ENCODE peak calls at places on chromosome 9, in four cellular contexts. A is pons; T is activated T-helper 9 cell treated with anti-CD3 and anti-CD28 coated beads, Interleukin-2, amount 50 U/mL, for 16 hours; P is stomach. R is an unnamed sample.

GRCh38 chr9:9091387-9091786 is 1291.8 kb upstream of the DMAC1 start:
- DNase-seq in P (no peak), T (no peak), A (no peak), R (no peak)

GRCh38 chr9:99677281-99677680 is 144.4 kb upstream of the NR4A3 start:
- DNase-seq in P (no peak), A (no peak), T (no peak), R (no peak)

GRCh38 chr9:107584186-107584585 is 94.6 kb upstream of the KLF4 start:
- DNase-seq in A (no peak), P (no peak), T (no peak), R (no peak)

GRCh38 chr9:16572005-16572727 is 298.3 kb downstream of the BNC2 start:
- DNase-seq in T (no peak), A (no peak), P (no peak), R (no peak)

GRCh38 chr9:133935328-133936040 is 56.6 kb downstream of the VAV2 start:
- DNase-seq in A (no peak), T (no peak), P (peak), R (no peak)

GRCh38 chr9:129613520-129614175 is 7.3 kb downstream of the C9orf50 start:
- DNase-seq in T (no peak), A (peak), P (no peak), R (no peak)

GRCh38 chr9:15697459-15697858 is 144.6 kb downstream of the CCDC171 start:
- DNase-seq in A (no peak), T (no peak), P (no peak), R (peak)

GRCh38 chr9:3331801-3332200 is 194.0 kb downstream of the RFX3 start:
- DNase-seq in T (no peak), P (no peak), A (peak), R (no peak)

GRCh38 chr9:113979713-113980086 is 98.4 kb downstream of the AMBP start:
- DNase-seq in T (no peak), A (no peak), P (no peak), R (no peak)

GRCh38 chr9:121757286-121757595 is 105.8 kb downstream of the DAB2IP start:
- DNase-seq in P (no peak), A (no peak), T (no peak), R (no peak)

GRCh38 chr9:83538172-83538889 is at the start of gene FRMD3:
- DNase-seq in P (peak), A (peak), T (no peak), R (peak)

GRCh38 chr9:121499427-121500164 is at the start of gene GGTA1:
- DNase-seq in A (no peak), T (no peak), P (peak), R (peak)

GRCh38 chr9:110303136-110303535 is 34.5 kb downstream of the TXNDC8 start:
- DNase-seq in A (no peak), T (no peak), P (no peak), R (no peak)

GRCh38 chr9:127660886-127661285 is 45.9 kb upstream of the CFAP157 start:
- DNase-seq in A (no peak), P (no peak), T (no peak), R (no peak)

GRCh38 chr9:73906671-73907070 is 590.5 kb upstream of the RORB start:
- DNase-seq in P (no peak), A (peak), T (no peak), R (no peak)

GRCh38 chr9:129318121-129319075 is 140.3 kb upstream of the IER5L start:
- DNase-seq in T (no peak), P (peak), A (no peak), R (no peak)

GRCh38 chr9:104831681-104832080 is 67.8 kb downstream of the NIPSNAP3B start:
- DNase-seq in P (no peak), A (no peak), T (no peak), R (no peak)

GRCh38 chr9:113844466-113844865 is 31.6 kb upstream of the ZNF618 start:
- DNase-seq in T (no peak), A (no peak), P (no peak), R (no peak)

GRCh38 chr9:89843074-89843473 is 238.3 kb downstream of the GADD45G start:
- DNase-seq in T (no peak), A (no peak), P (no peak), R (no peak)

GRCh38 chr9:132163457-132163875 is 1.6 kb downstream of the NTNG2 start:
- DNase-seq in P (no peak), A (no peak), T (no peak), R (no peak)

GRCh38 chr9:96441798-96442445 is 8.0 kb upstream of the HABP4 start:
- DNase-seq in A (no peak), T (no peak), P (no peak), R (no peak)

GRCh38 chr9:90433398-90433890 is 209.2 kb downstream of the DIRAS2 start:
- DNase-seq in A (no peak), P (peak), T (no peak), R (no peak)

GRCh38 chr9:113675475-113675941 is 200.6 kb upstream of the ZNF618 start:
- DNase-seq in P (peak), A (no peak), T (no peak), R (peak)

GRCh38 chr9:5621327-5621726 is 7.6 kb upstream of the RIC1 start:
- DNase-seq in P (no peak), A (no peak), T (no peak), R (no peak)

GRCh38 chr9:130041648-130042405 is 1.2 kb downstream of the FNBP1 start:
- DNase-seq in T (no peak), P (no peak), A (no peak), R (no peak)

GRCh38 chr9:123642291-123643278 is 286.6 kb downstream of the CRB2 start:
- DNase-seq in A (peak), P (peak), T (no peak), R (no peak)

GRCh38 chr9:133256686-133257091 is 18.3 kb downstream of the ABO start:
- DNase-seq in P (no peak), A (no peak), T (no peak), R (no peak)

GRCh38 chr9:18994263-18994916 is 38.6 kb downstream of the SAXO1 start:
- DNase-seq in A (no peak), P (no peak), T (no peak), R (no peak)

GRCh38 chr9:131394464-131395026 is 659 bp downstream of the PRRC2B start:
- DNase-seq in T (peak), P (peak), A (no peak), R (no peak)

GRCh38 chr9:75197521-75197920 is 109.2 kb downstream of the OSTF1 start:
- DNase-seq in A (no peak), T (no peak), P (no peak), R (no peak)

GRCh38 chr9:129886226-129887174 is 51.2 kb downstream of the USP20 start:
- DNase-seq in T (no peak), P (no peak), A (peak), R (no peak)

GRCh38 chr9:92147854-92148184 is 32.6 kb upstream of the SPTLC1 start:
- DNase-seq in A (no peak), P (no peak), T (no peak), R (no peak)

GRCh38 chr9:36006541-36006940 is 30.2 kb upstream of the RECK start:
- DNase-seq in P (no peak), A (no peak), T (no peak), R (no peak)

GRCh38 chr9:22100626-22101025 is 91.5 kb upstream of the CDKN2B start:
- DNase-seq in A (no peak), P (no peak), T (no peak), R (no peak)

GRCh38 chr9:75418518-75418917 is 330.2 kb downstream of the OSTF1 start:
- DNase-seq in A (no peak), T (no peak), P (no peak), R (no peak)

GRCh38 chr9:85430659-85431370 is 310.9 kb downstream of the AGTPBP1 start:
- DNase-seq in P (no peak), T (no peak), A (no peak), R (no peak)

GRCh38 chr9:96344458-96345180 is 38.9 kb downstream of the SLC35D2 start:
- DNase-seq in T (no peak), P (no peak), A (peak), R (peak)

GRCh38 chr9:93177676-93178075 is 6.3 kb upstream of the WNK2 start:
- DNase-seq in P (no peak), T (no peak), A (no peak), R (no peak)

GRCh38 chr9:119453490-119453911 is 84.3 kb upstream of the BRINP1 start:
- DNase-seq in P (no peak), A (no peak), T (no peak), R (no peak)

R was measured in HTR-8/SVneo.